ENCODE peak calls at places on chromosomes 3 and 15, in five cellular contexts. One of them, this sample, is unnamed.

GRCh38 chr3:57275393-57275792 is 17.1 kb downstream of the ASB14 start:
- DNase-seq in ACHN: no peak
- DNase-seq in HCEC 1CT: no peak
- DNase-seq in GM18507: no peak
- DNase-seq in CD4-positive, alpha-beta T cell: no peak
- DNase-seq in this sample: no peak

GRCh38 chr3:84959470-84960380 is 936 bp downstream of the CADM2 start:
- DNase-seq in ACHN: no peak
- DNase-seq in HCEC 1CT: no peak
- DNase-seq in GM18507: no peak
- DNase-seq in CD4-positive, alpha-beta T cell: no peak
- DNase-seq in this sample: peak

GRCh38 chr3:50591196-50591741 is 20.3 kb downstream of the CISH start:
- DNase-seq in CD4-positive, alpha-beta T cell: no peak
- DNase-seq in GM18507: no peak
- DNase-seq in ACHN: no peak
- DNase-seq in HCEC 1CT: no peak
- DNase-seq in this sample: no peak

GRCh38 chr3:167740961-167741587 is 5.6 kb downstream of the SERPINI1 start:
- DNase-seq in HCEC 1CT: peak
- DNase-seq in GM18507: no peak
- DNase-seq in CD4-positive, alpha-beta T cell: peak
- DNase-seq in ACHN: peak
- DNase-seq in this sample: peak

GRCh38 chr3:119588112-119588511 is 8.8 kb downstream of the ADPRH start:
- DNase-seq in GM18507: no peak
- DNase-seq in CD4-positive, alpha-beta T cell: no peak
- DNase-seq in ACHN: no peak
- DNase-seq in HCEC 1CT: no peak
- DNase-seq in this sample: no peak

GRCh38 chr3:23950303-23950702 is 5.2 kb downstream of the NR1D2 start:
- DNase-seq in ACHN: peak
- DNase-seq in HCEC 1CT: no peak
- DNase-seq in GM18507: no peak
- DNase-seq in CD4-positive, alpha-beta T cell: no peak
- DNase-seq in this sample: no peak

GRCh38 chr15:80732818-80733217 is 37.7 kb downstream of the ABHD17C start:
- DNase-seq in HCEC 1CT: no peak
- DNase-seq in GM18507: no peak
- DNase-seq in ACHN: no peak
- DNase-seq in CD4-positive, alpha-beta T cell: no peak
- DNase-seq in this sample: no peak

GRCh38 chr15:85545757-85546156 is 165.4 kb downstream of the AKAP13 start:
- DNase-seq in HCEC 1CT: no peak
- DNase-seq in GM18507: no peak
- DNase-seq in CD4-positive, alpha-beta T cell: no peak
- DNase-seq in ACHN: no peak
- DNase-seq in this sample: no peak

GRCh38 chr15:77224352-77224751 is 153.4 kb upstream of the TSPAN3 start:
- DNase-seq in GM18507: no peak
- DNase-seq in ACHN: no peak
- DNase-seq in HCEC 1CT: no peak
- DNase-seq in CD4-positive, alpha-beta T cell: no peak
- DNase-seq in this sample: no peak

GRCh38 chr15:79339588-79340314 is 28.8 kb downstream of the TMED3 start:
- DNase-seq in ACHN: peak
- DNase-seq in GM18507: no peak
- DNase-seq in HCEC 1CT: peak
- DNase-seq in CD4-positive, alpha-beta T cell: no peak
- DNase-seq in this sample: peak

GRCh38 chr15:43932907-43933306 is 106.1 kb downstream of the WDR76 start:
- DNase-seq in CD4-positive, alpha-beta T cell: no peak
- DNase-seq in HCEC 1CT: no peak
- DNase-seq in ACHN: no peak
- DNase-seq in GM18507: no peak
- DNase-seq in this sample: no peak

GRCh38 chr3:48957006-48957705 is 32.9 kb upstream of the P4HTM start:
- DNase-seq in CD4-positive, alpha-beta T cell: no peak
- DNase-seq in ACHN: no peak
- DNase-seq in GM18507: no peak
- DNase-seq in HCEC 1CT: no peak
- DNase-seq in this sample: no peak

GRCh38 chr15:66153549-66154415 is 99.8 kb downstream of the MEGF11 start:
- DNase-seq in HCEC 1CT: no peak
- DNase-seq in ACHN: no peak
- DNase-seq in CD4-positive, alpha-beta T cell: no peak
- DNase-seq in GM18507: peak
- DNase-seq in this sample: no peak

GRCh38 chr15:66619152-66619903 is 53.5 kb upstream of the LCTL start:
- DNase-seq in ACHN: peak
- DNase-seq in HCEC 1CT: peak
- DNase-seq in GM18507: peak
- DNase-seq in CD4-positive, alpha-beta T cell: peak
- DNase-seq in this sample: peak

This sample was measured in mesendoderm.